ENCODE peak calls at places on chromosomes 2 and 18, in six cellular contexts. One of them, this sample, is unnamed.

GRCh38 chr2:128280901-128281321 is 37.8 kb downstream of the HS6ST1 start:
- DNase-seq in H54: no peak
- DNase-seq in Kasumi-1: no peak
- DNase-seq in endothelial cell of umbilical vein: no peak
- DNase-seq in K562: no peak
- DNase-seq in activated T-cell treated with anti-CD3 and anti-CD28 coated beads for 1 hour: no peak
- DNase-seq in this sample: no peak

GRCh38 chr2:86313341-86313740 is 24.1 kb downstream of the REEP1 start:
- DNase-seq in activated T-cell treated with anti-CD3 and anti-CD28 coated beads for 1 hour: no peak
- DNase-seq in K562: no peak
- DNase-seq in Kasumi-1: no peak
- DNase-seq in endothelial cell of umbilical vein: no peak
- DNase-seq in H54: no peak
- DNase-seq in this sample: no peak

GRCh38 chr2:231530099-231531085 is at the start of gene NMUR1:
- DNase-seq in K562: peak
- DNase-seq in activated T-cell treated with anti-CD3 and anti-CD28 coated beads for 1 hour: peak
- DNase-seq in H54: no peak
- DNase-seq in Kasumi-1: peak
- DNase-seq in endothelial cell of umbilical vein: peak
- DNase-seq in this sample: peak

GRCh38 chr2:70469961-70470360 is 83.7 kb downstream of the TGFA start:
- DNase-seq in Kasumi-1: no peak
- DNase-seq in endothelial cell of umbilical vein: no peak
- DNase-seq in activated T-cell treated with anti-CD3 and anti-CD28 coated beads for 1 hour: no peak
- DNase-seq in H54: no peak
- DNase-seq in K562: no peak
- DNase-seq in this sample: no peak

GRCh38 chr2:52127527-52127926 is 1095.6 kb upstream of the NRXN1 start:
- DNase-seq in Kasumi-1: no peak
- DNase-seq in K562: no peak
- DNase-seq in endothelial cell of umbilical vein: no peak
- DNase-seq in H54: no peak
- DNase-seq in activated T-cell treated with anti-CD3 and anti-CD28 coated beads for 1 hour: no peak
- DNase-seq in this sample: no peak

GRCh38 chr2:151728736-151729415 is 5.4 kb downstream of the NEB start:
- DNase-seq in endothelial cell of umbilical vein: no peak
- DNase-seq in K562: no peak
- DNase-seq in activated T-cell treated with anti-CD3 and anti-CD28 coated beads for 1 hour: no peak
- DNase-seq in Kasumi-1: no peak
- DNase-seq in H54: no peak
- DNase-seq in this sample: no peak

GRCh38 chr2:69734040-69734611 is 7.8 kb upstream of the ANXA4 start:
- DNase-seq in endothelial cell of umbilical vein: no peak
- DNase-seq in K562: no peak
- DNase-seq in activated T-cell treated with anti-CD3 and anti-CD28 coated beads for 1 hour: no peak
- DNase-seq in H54: no peak
- DNase-seq in Kasumi-1: no peak
- DNase-seq in this sample: no peak

GRCh38 chr2:136381722-136382633 is 264.0 kb upstream of the CXCR4 start:
- DNase-seq in H54: no peak
- DNase-seq in Kasumi-1: no peak
- DNase-seq in K562: no peak
- DNase-seq in activated T-cell treated with anti-CD3 and anti-CD28 coated beads for 1 hour: peak
- DNase-seq in endothelial cell of umbilical vein: no peak
- DNase-seq in this sample: no peak

GRCh38 chr2:237594514-237594871 is 4.0 kb upstream of the RAB17 start:
- DNase-seq in H54: no peak
- DNase-seq in Kasumi-1: no peak
- DNase-seq in activated T-cell treated with anti-CD3 and anti-CD28 coated beads for 1 hour: no peak
- DNase-seq in endothelial cell of umbilical vein: peak
- DNase-seq in K562: no peak
- DNase-seq in this sample: no peak

GRCh38 chr2:95052301-95052700 is 26.8 kb downstream of the MAL start:
- DNase-seq in activated T-cell treated with anti-CD3 and anti-CD28 coated beads for 1 hour: no peak
- DNase-seq in K562: no peak
- DNase-seq in Kasumi-1: no peak
- DNase-seq in H54: no peak
- DNase-seq in endothelial cell of umbilical vein: no peak
- DNase-seq in this sample: no peak

GRCh38 chr2:233690444-233690843 is 2.2 kb upstream of the UGT1A6 start:
- DNase-seq in Kasumi-1: no peak
- DNase-seq in H54: no peak
- DNase-seq in activated T-cell treated with anti-CD3 and anti-CD28 coated beads for 1 hour: no peak
- DNase-seq in K562: no peak
- DNase-seq in endothelial cell of umbilical vein: peak
- DNase-seq in this sample: no peak

GRCh38 chr2:241248897-241249296 is 60.4 kb downstream of the ANO7 start:
- DNase-seq in endothelial cell of umbilical vein: no peak
- DNase-seq in Kasumi-1: no peak
- DNase-seq in K562: no peak
- DNase-seq in activated T-cell treated with anti-CD3 and anti-CD28 coated beads for 1 hour: no peak
- DNase-seq in H54: no peak
- DNase-seq in this sample: no peak

GRCh38 chr2:144860421-144860820 is 340.5 kb upstream of the ZEB2 start:
- DNase-seq in H54: no peak
- DNase-seq in endothelial cell of umbilical vein: no peak
- DNase-seq in Kasumi-1: no peak
- DNase-seq in activated T-cell treated with anti-CD3 and anti-CD28 coated beads for 1 hour: no peak
- DNase-seq in K562: no peak
- DNase-seq in this sample: no peak

GRCh38 chr2:75587954-75588587 is 27.3 kb upstream of the EVA1A start:
- DNase-seq in activated T-cell treated with anti-CD3 and anti-CD28 coated beads for 1 hour: no peak
- DNase-seq in endothelial cell of umbilical vein: no peak
- DNase-seq in K562: no peak
- DNase-seq in H54: peak
- DNase-seq in Kasumi-1: no peak
- DNase-seq in this sample: peak

GRCh38 chr2:159713691-159714585 is 1.6 kb downstream of the MARCHF7 start:
- DNase-seq in K562: peak
- DNase-seq in H54: no peak
- DNase-seq in activated T-cell treated with anti-CD3 and anti-CD28 coated beads for 1 hour: no peak
- DNase-seq in Kasumi-1: peak
- DNase-seq in endothelial cell of umbilical vein: peak
- DNase-seq in this sample: no peak

GRCh38 chr2:170972508-170973224 is 43.6 kb downstream of the GORASP2 start:
- DNase-seq in activated T-cell treated with anti-CD3 and anti-CD28 coated beads for 1 hour: no peak
- DNase-seq in H54: no peak
- DNase-seq in endothelial cell of umbilical vein: no peak
- DNase-seq in Kasumi-1: peak
- DNase-seq in K562: no peak
- DNase-seq in this sample: no peak

GRCh38 chr2:167814881-167815718 is 432.3 kb downstream of the STK39 start:
- DNase-seq in K562: no peak
- DNase-seq in H54: no peak
- DNase-seq in endothelial cell of umbilical vein: no peak
- DNase-seq in activated T-cell treated with anti-CD3 and anti-CD28 coated beads for 1 hour: no peak
- DNase-seq in Kasumi-1: no peak
- DNase-seq in this sample: no peak

GRCh38 chr2:232761301-232761907 is 15.0 kb downstream of the KCNJ13 start:
- DNase-seq in Kasumi-1: peak
- DNase-seq in H54: no peak
- DNase-seq in endothelial cell of umbilical vein: peak
- DNase-seq in activated T-cell treated with anti-CD3 and anti-CD28 coated beads for 1 hour: peak
- DNase-seq in K562: peak
- DNase-seq in this sample: no peak

GRCh38 chr2:54845514-54845913 is 122.1 kb downstream of the EML6 start:
- DNase-seq in activated T-cell treated with anti-CD3 and anti-CD28 coated beads for 1 hour: no peak
- DNase-seq in endothelial cell of umbilical vein: no peak
- DNase-seq in Kasumi-1: no peak
- DNase-seq in K562: no peak
- DNase-seq in H54: no peak
- DNase-seq in this sample: no peak

GRCh38 chr2:172021955-172022354 is 22.2 kb downstream of the METAP1D start:
- DNase-seq in K562: no peak
- DNase-seq in endothelial cell of umbilical vein: no peak
- DNase-seq in Kasumi-1: no peak
- DNase-seq in H54: no peak
- DNase-seq in activated T-cell treated with anti-CD3 and anti-CD28 coated beads for 1 hour: no peak
- DNase-seq in this sample: no peak

GRCh38 chr2:147829106-147829505 is 15.7 kb upstream of the ACVR2A start:
- DNase-seq in Kasumi-1: peak
- DNase-seq in activated T-cell treated with anti-CD3 and anti-CD28 coated beads for 1 hour: no peak
- DNase-seq in K562: no peak
- DNase-seq in H54: no peak
- DNase-seq in endothelial cell of umbilical vein: peak
- DNase-seq in this sample: no peak

GRCh38 chr18:8140841-8141501 is 468.3 kb upstream of the RAB12 start:
- DNase-seq in Kasumi-1: no peak
- DNase-seq in activated T-cell treated with anti-CD3 and anti-CD28 coated beads for 1 hour: no peak
- DNase-seq in K562: peak
- DNase-seq in H54: peak
- DNase-seq in endothelial cell of umbilical vein: no peak
- DNase-seq in this sample: no peak

GRCh38 chr2:10414591-10414990 is 33.5 kb downstream of the ODC1 start:
- DNase-seq in endothelial cell of umbilical vein: no peak
- DNase-seq in activated T-cell treated with anti-CD3 and anti-CD28 coated beads for 1 hour: no peak
- DNase-seq in K562: no peak
- DNase-seq in H54: no peak
- DNase-seq in Kasumi-1: no peak
- DNase-seq in this sample: peak

GRCh38 chr2:210020138-210020537 is 17.7 kb downstream of the RPE start:
- DNase-seq in endothelial cell of umbilical vein: no peak
- DNase-seq in H54: no peak
- DNase-seq in Kasumi-1: no peak
- DNase-seq in activated T-cell treated with anti-CD3 and anti-CD28 coated beads for 1 hour: no peak
- DNase-seq in K562: no peak
- DNase-seq in this sample: no peak

GRCh38 chr2:123566291-123566946 is 458.7 kb upstream of the CNTNAP5 start:
- DNase-seq in activated T-cell treated with anti-CD3 and anti-CD28 coated beads for 1 hour: no peak
- DNase-seq in K562: no peak
- DNase-seq in endothelial cell of umbilical vein: no peak
- DNase-seq in Kasumi-1: no peak
- DNase-seq in H54: no peak
- DNase-seq in this sample: no peak

GRCh38 chr18:49664086-49664890 is 102.4 kb downstream of the LIPG start:
- DNase-seq in Kasumi-1: no peak
- DNase-seq in K562: peak
- DNase-seq in H54: no peak
- DNase-seq in activated T-cell treated with anti-CD3 and anti-CD28 coated beads for 1 hour: no peak
- DNase-seq in endothelial cell of umbilical vein: peak
- DNase-seq in this sample: peak

GRCh38 chr2:238484522-238485452 is 58.1 kb downstream of the ASB1 start:
- DNase-seq in Kasumi-1: no peak
- DNase-seq in endothelial cell of umbilical vein: no peak
- DNase-seq in H54: no peak
- DNase-seq in K562: no peak
- DNase-seq in activated T-cell treated with anti-CD3 and anti-CD28 coated beads for 1 hour: no peak
- DNase-seq in this sample: no peak

GRCh38 chr18:6414118-6414722 is 491 bp downstream of the L3MBTL4 start:
- DNase-seq in activated T-cell treated with anti-CD3 and anti-CD28 coated beads for 1 hour: no peak
- DNase-seq in H54: no peak
- DNase-seq in endothelial cell of umbilical vein: no peak
- DNase-seq in K562: no peak
- DNase-seq in Kasumi-1: no peak
- DNase-seq in this sample: peak